ENCODE peak calls at places on chromosomes 11 and 22, in four cellular contexts. P is NB4, B is colonic mucosa, Q is endodermal cell. V is an unnamed sample.

GRCh38 chr11:111841370-111842053 is 29.9 kb downstream of the ALG9 start:
- DNase-seq in B (peak; percentile 91), Q (peak; percentile 96), P (peak; percentile 88), V (peak; percentile 92)

GRCh38 chr11:47400813-47401279 is 7.5 kb upstream of the SLC39A13 start:
- DNase-seq in P (peak; percentile 82), Q (peak; percentile 67), B (no peak), V (no peak)

GRCh38 chr11:64305691-64306562 is 603 bp downstream of the ESRRA start:
- DNase-seq in B (peak; percentile 94), Q (peak; percentile 94), P (peak; percentile 91), V (peak; percentile 79)

GRCh38 chr22:25488244-25489020 is 76.0 kb upstream of the GRK3 start:
- DNase-seq in B (peak; percentile 43), P (peak; percentile 18), Q (no peak), V (peak; percentile 52)

GRCh38 chr11:115141715-115142114 is 362.5 kb downstream of the CADM1 start:
- DNase-seq in P (no peak), Q (no peak), B (no peak), V (no peak)

GRCh38 chr11:76589477-76589876 is 81.1 kb downstream of the LRRC32 start:
- DNase-seq in B (no peak), P (no peak), Q (no peak), V (no peak)

GRCh38 chr11:46381046-46381835 is at the start of gene MDK:
- DNase-seq in B (peak; percentile 52), P (peak; percentile 16), Q (peak; percentile 90), V (peak; percentile 85)

GRCh38 chr22:39356464-39356863 is 6.7 kb downstream of the SYNGR1 start:
- DNase-seq in P (no peak), Q (no peak), B (no peak), V (no peak)

GRCh38 chr22:20439928-20440575 is 2.4 kb upstream of the SCARF2 start:
- DNase-seq in Q (peak; percentile 33), B (no peak), P (no peak), V (no peak)

GRCh38 chr22:45273452-45274075 is 11.2 kb upstream of the UPK3A start:
- DNase-seq in P (no peak), Q (no peak), B (peak; percentile 87), V (peak; percentile 86)

GRCh38 chr11:76673164-76674142 is 2.9 kb upstream of the LRRC32 start:
- DNase-seq in Q (no peak), P (no peak), B (no peak), V (no peak)

GRCh38 chr22:29072193-29072978 is 449 bp upstream of the KREMEN1 start:
- DNase-seq in B (peak; percentile 98), Q (peak; percentile 99), P (peak; percentile 70), V (peak; percentile 97)

GRCh38 chr11:105610796-105611361 is 1.0 kb downstream of the GRIA4 start:
- DNase-seq in P (no peak), Q (peak; percentile 44), B (no peak), V (no peak)

GRCh38 chr11:13965337-13965736 is 2.8 kb downstream of the SPON1 start:
- DNase-seq in B (peak; percentile 90), P (no peak), Q (peak; percentile 58), V (peak; percentile 78)

GRCh38 chr11:112949781-112950575 is 11.2 kb upstream of the NCAM1 start:
- DNase-seq in Q (no peak), B (no peak), P (no peak), V (no peak)

GRCh38 chr11:109338131-109338530 is 83.9 kb upstream of the C11orf87 start:
- DNase-seq in P (no peak), Q (no peak), B (no peak), V (no peak)

GRCh38 chr11:72091292-72091691 is 10.6 kb downstream of the LRRC51 start:
- DNase-seq in B (peak; percentile 87), Q (peak; percentile 95), P (peak; percentile 80), V (peak; percentile 82)

GRCh38 chr11:78901831-78902230 is 327.2 kb upstream of the NARS2 start:
- DNase-seq in Q (no peak), P (no peak), B (no peak), V (peak; percentile 13)

GRCh38 chr22:30321461-30321860 is 5.3 kb downstream of the TBC1D10A start:
- DNase-seq in Q (no peak), B (no peak), P (no peak), V (no peak)

GRCh38 chr11:63543711-63544110 is 7.1 kb downstream of the PLAAT4 start:
- DNase-seq in P (no peak), Q (peak; percentile 1), B (no peak), V (no peak)

GRCh38 chr11:1559103-1559951 is 12.7 kb downstream of the DUSP8 start:
- DNase-seq in P (no peak), B (peak; percentile 94), Q (peak; percentile 82), V (peak; percentile 67)

GRCh38 chr22:19635644-19636043 is 78.7 kb upstream of the SEPTIN5 start:
- DNase-seq in B (no peak), P (no peak), Q (peak; percentile 13), V (no peak)

GRCh38 chr11:586376-587316 is 10.4 kb downstream of the PHRF1 start:
- DNase-seq in P (no peak), Q (no peak), B (no peak), V (no peak)

GRCh38 chr11:113957016-113957415 is 17.9 kb upstream of the HTR3A start:
- DNase-seq in Q (no peak), B (no peak), P (no peak), V (no peak)

GRCh38 chr22:20155330-20156041 is 4.6 kb upstream of the CCDC188 start:
- DNase-seq in Q (no peak), P (peak; percentile 69), B (peak; percentile 28), V (no peak)

GRCh38 chr11:113477321-113477720 is 2.1 kb upstream of the DRD2 start:
- DNase-seq in B (no peak), P (peak; percentile 9), Q (peak; percentile 78), V (no peak)

GRCh38 chr11:1836011-1836945 is 1.5 kb downstream of the SYT8 start:
- DNase-seq in Q (no peak), B (no peak), P (no peak), V (no peak)

DNA sequence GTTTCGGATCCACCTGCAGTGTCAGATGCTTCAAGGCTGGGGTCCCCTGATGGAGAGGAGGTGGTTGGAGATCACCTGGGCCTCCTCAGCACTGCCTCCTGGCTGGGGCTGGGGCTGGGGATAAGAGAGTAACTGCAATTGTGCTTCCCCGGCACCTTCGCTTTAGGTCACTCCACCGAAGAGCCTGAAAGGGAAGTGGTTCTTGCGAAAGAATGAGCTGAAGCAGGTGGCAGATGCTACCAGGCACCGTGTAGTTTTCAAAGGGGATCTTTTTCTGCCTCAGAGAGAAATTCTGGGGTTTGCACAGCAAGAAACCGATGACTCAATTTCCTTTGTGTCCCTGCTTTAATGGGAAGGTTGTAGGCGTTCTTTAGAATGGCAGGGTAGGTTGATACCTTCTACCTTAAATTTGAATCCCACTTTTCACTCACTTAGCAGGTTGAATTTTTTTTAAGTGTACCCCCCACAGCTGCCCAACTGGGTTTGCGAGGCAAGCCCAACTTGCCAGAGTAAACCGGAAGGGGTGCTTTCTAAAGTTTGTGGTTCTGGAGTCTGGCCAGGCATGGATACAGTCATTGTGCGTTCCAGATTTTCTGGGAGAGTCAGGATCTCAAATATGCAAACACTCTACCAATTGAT is 5.3 kb downstream of the CD44 start:
- DNase-seq in P (peak; percentile 86), B (no peak), Q (no peak), V (no peak)
- H3K4me3 ChIP-seq in P (peak overlapping the region; percentile 26), B (no peak overlapping the region), Q (no peak overlapping the region), V (no peak overlapping the region)

GRCh38 chr11:73334244-73335203 is 26.4 kb downstream of the ARHGEF17 start:
- DNase-seq in Q (peak; percentile 77), B (peak; percentile 63), P (peak; percentile 48), V (peak; percentile 80)
- TF ChIP-seq CTCF in Q (no peak), B (no peak), P (no peak), V (peak; percentile 4)

GRCh38 chr11:129323896-129324522 is 51.6 kb upstream of the BARX2 start:
- DNase-seq in Q (peak; percentile 56), P (peak; percentile 91), B (peak; percentile 56), V (peak; percentile 58)
- H3K4me3 ChIP-seq in Q (no peak overlapping the region), P (no peak overlapping the region), B (no peak overlapping the region), V (no peak overlapping the region)

DNA sequence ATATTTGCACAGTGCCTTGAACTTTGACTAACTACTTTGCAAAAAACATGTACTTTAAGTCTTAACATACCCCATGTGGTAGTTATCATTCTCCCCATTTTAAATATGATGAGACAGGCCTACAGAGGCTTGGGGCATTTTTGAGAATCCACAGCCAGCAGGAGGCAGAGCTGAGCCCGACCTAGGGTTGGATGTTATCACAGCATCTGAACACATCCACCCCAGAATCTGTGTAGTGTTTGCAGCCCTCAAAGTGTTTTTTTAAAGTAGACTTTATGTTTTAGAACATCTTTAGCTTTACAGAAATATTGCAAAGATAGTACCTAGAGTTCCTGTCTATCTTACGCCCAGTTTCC is 17.6 kb downstream of the OTOG start:
- DNase-seq in Q (peak; percentile 75), B (peak; percentile 17), P (peak; percentile 14), V (no peak)
- TF ChIP-seq CTCF in Q (peak; percentile 82), B (no peak), P (peak; percentile 48), V (peak; percentile 15)

GRCh38 chr22:46752911-46753310 is 9.5 kb upstream of the TBC1D22A start:
- DNase-seq in P (no peak), Q (no peak), B (no peak), V (no peak)

GRCh38 chr22:46753761-46754109 is 8.7 kb upstream of the TBC1D22A start:
- DNase-seq in P (no peak), Q (no peak), B (no peak), V (no peak)

GRCh38 chr22:46754110-46754799 is 8.2 kb upstream of the TBC1D22A start:
- DNase-seq in Q (no peak), B (peak; percentile 94), P (peak; percentile 85), V (peak; percentile 89)

GRCh38 chr22:46752286-46752685 is 10.2 kb upstream of the TBC1D22A start:
- DNase-seq in P (no peak), B (no peak), Q (no peak), V (no peak)

DNA sequence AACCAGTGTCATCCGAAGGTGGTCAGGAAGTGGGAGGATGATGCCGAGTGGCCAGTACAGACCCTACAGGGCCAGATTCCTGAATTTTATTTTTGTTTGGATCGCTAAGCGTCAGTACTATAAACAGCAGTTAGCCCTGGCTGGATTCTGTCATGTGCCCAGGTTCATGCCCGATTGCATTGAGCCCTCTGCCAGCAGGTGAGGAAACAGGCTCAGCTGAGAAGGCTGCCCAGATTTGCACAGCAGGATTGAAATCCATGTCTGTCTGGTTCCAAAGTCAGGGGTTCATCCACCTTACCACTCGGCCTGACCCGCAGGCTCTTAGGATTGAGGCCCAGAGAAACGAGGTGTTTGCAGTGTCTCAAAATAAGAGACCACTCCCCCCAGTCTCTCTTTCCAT is 9.1 kb upstream of the TBC1D22A start:
- DNase-seq in Q (no peak), B (no peak), P (no peak), V (no peak)
- H3K4me3 ChIP-seq in Q (no peak overlapping the region), B (no peak overlapping the region), P (no peak overlapping the region), V (no peak overlapping the region)

DNA sequence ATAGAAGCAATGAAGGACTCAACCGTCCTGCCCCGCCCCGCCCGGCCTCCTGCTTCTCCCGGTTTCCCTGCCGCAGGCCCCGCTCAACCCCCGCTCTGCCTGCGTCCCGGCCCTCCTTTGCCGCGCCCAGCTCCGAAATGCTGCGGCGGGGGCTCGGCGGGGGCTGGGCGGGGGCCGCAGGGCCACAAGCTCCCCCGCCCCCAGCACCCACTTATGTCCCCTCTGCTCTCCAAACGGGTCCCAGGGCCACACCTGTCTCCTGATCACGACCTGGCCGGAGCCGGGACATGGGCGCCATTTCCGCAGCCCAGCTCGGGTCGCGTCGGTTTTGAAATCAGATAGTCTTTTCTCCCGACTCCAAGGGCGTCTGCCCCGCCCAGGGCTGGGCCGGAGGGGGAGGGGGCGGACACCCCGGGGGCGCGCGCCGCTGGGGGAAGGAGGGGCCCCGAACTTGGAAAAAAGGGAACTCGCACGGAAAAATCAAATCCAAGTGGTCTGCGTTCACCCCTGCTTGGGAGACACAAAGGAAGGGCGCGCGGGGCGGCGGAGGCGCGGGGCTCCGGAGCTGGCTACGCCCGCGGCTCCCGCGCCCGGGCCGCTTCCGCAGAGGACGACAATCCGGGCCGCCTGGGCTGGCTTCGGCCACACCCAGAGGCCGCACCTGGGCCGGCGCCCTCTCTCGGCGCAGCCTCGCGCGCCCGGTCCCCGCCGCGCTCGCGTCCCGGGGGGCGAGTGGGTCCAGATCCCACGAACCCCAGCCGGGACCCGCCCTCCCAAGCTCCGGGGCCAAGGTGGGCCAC is 70.5 kb upstream of the EP300 start:
- DNase-seq in B (peak; percentile 80), Q (peak; percentile 87), P (peak; percentile 87), V (peak; percentile 87)
- TF ChIP-seq CTCF in B (no peak), Q (peak; percentile 41), P (no peak), V (peak; percentile 24)

V was measured in hepatocyte.